ENCODE peak calls at places on chromosomes 12 and 14, in seven cellular contexts. P is stimulated activated CD8-positive, alpha-beta memory T cell treated with anti-CD3 and anti-CD28 coated beads, Interleukin-4, amount 100 ng/mL, for 4 hours; E is NCI-H2029; F is NCI-H146; O is Right ventricle myocardium superior; S is iris pigment epithelial cell; A is NCI-H2107. G is an unnamed sample.

GRCh38 chr12:68367903-68368302 is 35.7 kb upstream of the MDM1 start:
- DNase-seq in O (no peak), S (peak), P (no peak), F (no peak), E (no peak), A (no peak), G (no peak)

GRCh38 chr14:75254381-75254821 is 24.2 kb upstream of the FOS start:
- DNase-seq in P (no peak), O (no peak), F (no peak), S (no peak), E (peak), A (no peak), G (no peak)

GRCh38 chr12:95096852-95097251 is 23.4 kb upstream of the NR2C1 start:
- DNase-seq in O (no peak), E (peak), A (no peak), F (no peak), P (no peak), S (peak), G (no peak)

GRCh38 chr14:105861985-105862465 is 335.6 kb downstream of the TMEM121 start:
- DNase-seq in F (no peak), P (no peak), E (no peak), O (no peak), S (no peak), A (no peak), G (peak)

GRCh38 chr12:92745874-92746553 is 43.2 kb downstream of the PLEKHG7 start:
- DNase-seq in P (no peak), A (no peak), S (peak), O (peak), E (peak), F (no peak), G (peak)

GRCh38 chr12:47223848-47224213 is 144.1 kb upstream of the AMIGO2 start:
- DNase-seq in F (peak), P (no peak), A (no peak), S (peak), O (peak), E (peak), G (no peak)

GRCh38 chr14:24082411-24083080 is 11.2 kb downstream of the CPNE6 start:
- DNase-seq in F (peak), A (no peak), P (no peak), O (no peak), E (no peak), S (no peak), G (no peak)

GRCh38 chr14:104399432-104400155 is 180.0 kb upstream of the C14orf180 start:
- DNase-seq in O (no peak), E (no peak), S (no peak), F (no peak), P (no peak), A (no peak), G (no peak)

GRCh38 chr14:24315807-24316596 is 4.7 kb downstream of the LTB4R start:
- DNase-seq in S (peak), F (no peak), O (peak), P (no peak), E (no peak), A (no peak), G (peak)

GRCh38 chr14:74478996-74479635 is 14.0 kb downstream of the NPC2 start:
- DNase-seq in E (no peak), O (no peak), A (peak), P (no peak), S (peak), F (peak), G (no peak)

GRCh38 chr12:69350002-69350626 is 1.9 kb downstream of the LYZ start:
- DNase-seq in F (peak), A (no peak), O (no peak), S (no peak), P (no peak), E (no peak), G (no peak)

GRCh38 chr12:29547151-29547561 is 49.7 kb upstream of the OVCH1 start:
- DNase-seq in P (no peak), S (peak), A (no peak), E (no peak), O (no peak), F (no peak), G (no peak)

GRCh38 chr14:68774771-68775613 is 17.9 kb downstream of the ZFP36L1 start:
- DNase-seq in S (no peak), E (no peak), A (no peak), P (no peak), O (no peak), F (peak), G (no peak)

GRCh38 chr12:6313326-6313940 is 3.0 kb downstream of the PLEKHG6 start:
- DNase-seq in O (no peak), F (no peak), A (no peak), P (no peak), E (no peak), S (no peak), G (no peak)

GRCh38 chr14:35988972-35989690 is 163.0 kb downstream of the BRMS1L start:
- DNase-seq in O (no peak), S (no peak), E (no peak), F (no peak), A (no peak), P (no peak), G (no peak)

GRCh38 chr12:128114485-128114884 is 152.5 kb upstream of the TMEM132C start:
- DNase-seq in O (no peak), F (no peak), E (no peak), A (no peak), S (no peak), P (no peak), G (no peak)

GRCh38 chr14:50967104-50967503 is 22.8 kb upstream of the PYGL start:
- DNase-seq in F (no peak), A (no peak), S (peak), P (no peak), O (no peak), E (no peak), G (no peak)

GRCh38 chr12:28340261-28340660 is 150.0 kb downstream of the CCDC91 start:
- DNase-seq in F (no peak), A (no peak), P (no peak), S (peak), E (no peak), O (no peak), G (no peak)

GRCh38 chr12:25458047-25458552 is 95.0 kb downstream of the LMNTD1 start:
- DNase-seq in P (no peak), O (no peak), F (peak), E (no peak), S (peak), A (no peak), G (no peak)